ENCODE peak calls at places on chromosomes 3 and 15, in seven cellular contexts. One of them, this sample, is unnamed. For H3K4me1, the result is how much of the 10 kb centered on the place peaks cover.

GRCh38 chr3:137330246-137330645 is 372.5 kb downstream of the IL20RB start:
- DNase-seq in uterus: no peak
- DNase-seq in ovary: no peak
- DNase-seq in body of pancreas: no peak
- DNase-seq in hepatocyte: no peak
- DNase-seq in heart left ventricle: no peak
- DNase-seq in IMR-90: no peak
- DNase-seq in this sample: no peak

GRCh38 chr15:92574161-92574560 is 81.4 kb downstream of the FAM174B start:
- DNase-seq in uterus: no peak
- DNase-seq in ovary: no peak
- DNase-seq in body of pancreas: no peak
- DNase-seq in hepatocyte: no peak
- DNase-seq in heart left ventricle: no peak
- DNase-seq in IMR-90: no peak
- DNase-seq in this sample: no peak

GRCh38 chr3:53754325-53754724 is 91.9 kb downstream of the CHDH start:
- DNase-seq in uterus: no peak
- DNase-seq in ovary: no peak
- DNase-seq in body of pancreas: no peak
- DNase-seq in hepatocyte: no peak
- DNase-seq in heart left ventricle: no peak
- DNase-seq in IMR-90: no peak
- DNase-seq in this sample: no peak

GRCh38 chr3:180855364-180855763 is 57.1 kb upstream of the FXR1 start:
- DNase-seq in uterus: no peak
- DNase-seq in ovary: no peak
- DNase-seq in body of pancreas: no peak
- DNase-seq in hepatocyte: no peak
- DNase-seq in heart left ventricle: no peak
- DNase-seq in IMR-90: no peak
- DNase-seq in this sample: no peak

GRCh38 chr15:76449455-76449854 is 112.9 kb downstream of the ISL2 start:
- DNase-seq in uterus: no peak
- DNase-seq in ovary: no peak
- DNase-seq in body of pancreas: no peak
- DNase-seq in hepatocyte: no peak
- DNase-seq in heart left ventricle: no peak
- DNase-seq in IMR-90: no peak
- DNase-seq in this sample: no peak

GRCh38 chr3:40679289-40679688 is 154.5 kb downstream of the ZNF621 start:
- DNase-seq in uterus: no peak
- DNase-seq in ovary: no peak
- DNase-seq in body of pancreas: no peak
- DNase-seq in hepatocyte: no peak
- DNase-seq in heart left ventricle: no peak
- DNase-seq in IMR-90: no peak
- DNase-seq in this sample: no peak

GRCh38 chr3:129184396-129184656 is 630 bp upstream of the CNBP start:
- DNase-seq in uterus: no peak
- DNase-seq in ovary: no peak
- DNase-seq in body of pancreas: peak
- DNase-seq in hepatocyte: peak
- DNase-seq in heart left ventricle: no peak
- DNase-seq in IMR-90: no peak
- DNase-seq in this sample: peak

GRCh38 chr3:195906865-195907729 is 1.3 kb downstream of the TNK2 start:
- DNase-seq in uterus: no peak
- DNase-seq in ovary: no peak
- DNase-seq in body of pancreas: peak
- DNase-seq in hepatocyte: no peak
- DNase-seq in heart left ventricle: no peak
- DNase-seq in IMR-90: peak
- DNase-seq in this sample: peak

GRCh38 chr3:108333951-108334350 is 37.6 kb downstream of the HHLA2 start:
- DNase-seq in uterus: no peak
- DNase-seq in ovary: no peak
- DNase-seq in body of pancreas: no peak
- DNase-seq in hepatocyte: no peak
- DNase-seq in heart left ventricle: no peak
- DNase-seq in IMR-90: no peak
- DNase-seq in this sample: no peak

GRCh38 chr3:63900459-63900858 is 11.7 kb downstream of the SCAANT1 start:
- DNase-seq in uterus: no peak
- DNase-seq in ovary: no peak
- DNase-seq in body of pancreas: no peak
- DNase-seq in hepatocyte: peak
- DNase-seq in heart left ventricle: no peak
- DNase-seq in IMR-90: no peak
- DNase-seq in this sample: no peak

GRCh38 chr3:169344465-169344864 is 319.0 kb downstream of the MECOM start:
- DNase-seq in uterus: no peak
- DNase-seq in ovary: no peak
- DNase-seq in body of pancreas: no peak
- DNase-seq in hepatocyte: no peak
- DNase-seq in heart left ventricle: no peak
- DNase-seq in IMR-90: peak
- DNase-seq in this sample: no peak

GRCh38 chr15:32029862-32030781 is at the start of gene CHRNA7:
- DNase-seq in uterus: no peak
- DNase-seq in ovary: peak
- DNase-seq in body of pancreas: peak
- DNase-seq in hepatocyte: peak
- DNase-seq in heart left ventricle: peak
- DNase-seq in IMR-90: peak
- DNase-seq in this sample: peak

GRCh38 chr3:12230406-12230805 is 58.5 kb upstream of the PPARG start:
- DNase-seq in uterus: no peak
- DNase-seq in ovary: no peak
- DNase-seq in body of pancreas: no peak
- DNase-seq in hepatocyte: peak
- DNase-seq in heart left ventricle: no peak
- DNase-seq in IMR-90: no peak
- DNase-seq in this sample: no peak

GRCh38 chr3:12235691-12236090 is 53.2 kb upstream of the PPARG start:
- DNase-seq in uterus: no peak
- DNase-seq in ovary: no peak
- DNase-seq in body of pancreas: no peak
- DNase-seq in hepatocyte: no peak
- DNase-seq in heart left ventricle: no peak
- DNase-seq in IMR-90: peak
- DNase-seq in this sample: no peak

GRCh38 chr3:12234906-12235305 is 54.0 kb upstream of the PPARG start:
- DNase-seq in uterus: no peak
- DNase-seq in ovary: no peak
- DNase-seq in body of pancreas: no peak
- DNase-seq in hepatocyte: no peak
- DNase-seq in heart left ventricle: no peak
- DNase-seq in IMR-90: peak
- DNase-seq in this sample: no peak

GRCh38 chr3:12231481-12231880 is 57.4 kb upstream of the PPARG start:
- DNase-seq in uterus: no peak
- DNase-seq in ovary: no peak
- DNase-seq in body of pancreas: no peak
- DNase-seq in hepatocyte: no peak
- DNase-seq in heart left ventricle: no peak
- DNase-seq in IMR-90: peak
- DNase-seq in this sample: no peak

DNA sequence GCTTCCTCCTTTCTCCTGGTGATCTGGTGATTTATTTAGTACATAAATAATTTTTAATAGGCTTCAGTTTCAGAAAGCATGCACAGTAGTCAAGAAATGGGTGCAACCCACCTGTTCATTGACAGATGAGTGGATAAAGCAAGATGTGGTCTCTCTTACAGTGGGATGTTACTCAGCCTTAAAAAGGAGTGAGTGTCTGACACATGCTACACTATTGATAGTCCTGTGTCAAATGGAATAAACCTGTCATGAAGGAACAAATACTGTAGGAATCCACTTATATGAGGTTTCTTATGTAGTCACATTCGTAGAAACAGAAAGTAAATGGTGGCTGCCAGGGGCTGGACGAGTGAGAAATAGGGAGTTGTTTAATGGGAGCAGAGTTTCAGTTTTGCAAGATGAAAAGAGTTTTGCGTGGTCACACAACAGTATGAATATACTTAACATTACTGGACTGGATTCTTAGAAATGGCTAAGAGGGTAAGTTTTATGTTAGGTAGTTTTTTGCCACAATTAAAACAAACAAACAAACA is 56.0 kb upstream of the PPARG start:
- DNase-seq in uterus: no peak
- DNase-seq in ovary: no peak
- DNase-seq in body of pancreas: no peak
- DNase-seq in hepatocyte: no peak
- DNase-seq in heart left ventricle: no peak
- DNase-seq in IMR-90: no peak
- DNase-seq in this sample: no peak
- H3K4me1 ChIP-seq in uterus: under half
- H3K4me1 ChIP-seq in ovary: under half
- H3K4me1 ChIP-seq in body of pancreas: under half
- H3K4me1 ChIP-seq in hepatocyte: under half
- H3K4me1 ChIP-seq in heart left ventricle: under half
- H3K4me1 ChIP-seq in IMR-90: under half
- H3K4me1 ChIP-seq in this sample: under half

GRCh38 chr3:58054652-58055051 is 46.4 kb downstream of the FLNB start:
- DNase-seq in uterus: no peak
- DNase-seq in ovary: no peak
- DNase-seq in body of pancreas: no peak
- DNase-seq in hepatocyte: no peak
- DNase-seq in heart left ventricle: no peak
- DNase-seq in IMR-90: no peak
- DNase-seq in this sample: no peak

GRCh38 chr3:58051196-58051595 is 43.0 kb downstream of the FLNB start:
- DNase-seq in uterus: no peak
- DNase-seq in ovary: peak
- DNase-seq in body of pancreas: peak
- DNase-seq in hepatocyte: peak
- DNase-seq in heart left ventricle: no peak
- DNase-seq in IMR-90: peak
- DNase-seq in this sample: no peak

GRCh38 chr3:58052373-58053273 is 44.4 kb downstream of the FLNB start:
- DNase-seq in uterus: peak
- DNase-seq in ovary: peak
- DNase-seq in body of pancreas: peak
- DNase-seq in hepatocyte: peak
- DNase-seq in heart left ventricle: peak
- DNase-seq in IMR-90: peak
- DNase-seq in this sample: peak

GRCh38 chr3:58058654-58059263 is 50.5 kb downstream of the FLNB start:
- DNase-seq in uterus: no peak
- DNase-seq in ovary: no peak
- DNase-seq in body of pancreas: no peak
- DNase-seq in hepatocyte: no peak
- DNase-seq in heart left ventricle: no peak
- DNase-seq in IMR-90: peak
- DNase-seq in this sample: no peak

DNA sequence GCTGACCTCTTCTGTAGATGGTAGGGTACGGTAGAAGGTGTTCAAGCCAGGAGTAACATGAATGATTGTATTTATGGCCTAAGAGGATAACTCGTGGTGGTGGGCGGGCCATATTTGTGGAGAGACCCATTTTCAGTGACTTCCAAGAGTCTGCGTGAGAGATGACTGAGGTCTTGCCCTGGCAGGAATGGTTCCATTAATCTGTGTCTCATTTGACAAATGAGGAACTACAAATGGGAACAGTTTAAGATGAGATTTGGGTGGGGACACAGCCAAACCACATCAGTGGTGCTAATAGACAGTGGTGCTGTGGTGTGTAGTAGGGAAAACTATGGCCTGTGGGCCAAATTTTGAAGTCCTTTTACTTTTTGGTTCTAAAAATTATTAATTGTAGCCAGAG is 47.1 kb downstream of the FLNB start:
- DNase-seq in uterus: no peak
- DNase-seq in ovary: no peak
- DNase-seq in body of pancreas: no peak
- DNase-seq in hepatocyte: no peak
- DNase-seq in heart left ventricle: no peak
- DNase-seq in IMR-90: no peak
- DNase-seq in this sample: no peak
- H3K27ac ChIP-seq in uterus: peak
- H3K27ac ChIP-seq in ovary: no peak
- H3K27ac ChIP-seq in body of pancreas: peak
- H3K27ac ChIP-seq in hepatocyte: peak
- H3K27ac ChIP-seq in heart left ventricle: no peak
- H3K27ac ChIP-seq in IMR-90: no peak
- H3K27ac ChIP-seq in this sample: no peak

GRCh38 chr15:40789999-40790398 is 16.9 kb upstream of the ZFYVE19 start:
- DNase-seq in uterus: no peak
- DNase-seq in ovary: no peak
- DNase-seq in body of pancreas: no peak
- DNase-seq in hepatocyte: no peak
- DNase-seq in heart left ventricle: no peak
- DNase-seq in IMR-90: no peak
- DNase-seq in this sample: no peak

GRCh38 chr15:40787991-40788390 is 18.2 kb downstream of the C15orf62 start:
- DNase-seq in uterus: no peak
- DNase-seq in ovary: no peak
- DNase-seq in body of pancreas: peak
- DNase-seq in hepatocyte: no peak
- DNase-seq in heart left ventricle: no peak
- DNase-seq in IMR-90: no peak
- DNase-seq in this sample: peak

GRCh38 chr15:40790723-40791122 is 16.2 kb upstream of the ZFYVE19 start:
- DNase-seq in uterus: no peak
- DNase-seq in ovary: no peak
- DNase-seq in body of pancreas: no peak
- DNase-seq in hepatocyte: no peak
- DNase-seq in heart left ventricle: no peak
- DNase-seq in IMR-90: no peak
- DNase-seq in this sample: no peak

GRCh38 chr15:40787344-40787841 is 17.6 kb downstream of the C15orf62 start:
- DNase-seq in uterus: no peak
- DNase-seq in ovary: no peak
- DNase-seq in body of pancreas: peak
- DNase-seq in hepatocyte: peak
- DNase-seq in heart left ventricle: no peak
- DNase-seq in IMR-90: peak
- DNase-seq in this sample: no peak

DNA sequence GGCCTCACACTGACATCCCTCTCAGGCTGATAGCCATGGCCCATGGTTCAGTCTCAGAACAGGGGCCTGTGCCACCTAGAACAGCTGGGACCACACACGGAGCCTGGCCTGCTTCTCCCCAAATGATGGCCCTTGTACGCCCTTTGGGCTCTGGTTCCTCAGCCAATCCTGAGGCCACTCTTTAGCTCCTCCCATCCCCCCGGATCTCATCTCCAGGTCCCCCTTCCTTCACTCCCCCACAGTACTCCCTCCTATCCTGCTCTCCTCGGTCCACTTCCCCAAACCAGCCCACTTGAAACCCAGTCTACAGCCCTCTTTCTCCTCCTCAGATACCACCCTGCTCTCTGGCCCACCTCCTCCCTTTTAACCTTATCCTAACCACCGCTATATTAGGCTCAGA is 17.8 kb upstream of the ZFYVE19 start:
- DNase-seq in uterus: no peak
- DNase-seq in ovary: no peak
- DNase-seq in body of pancreas: no peak
- DNase-seq in hepatocyte: no peak
- DNase-seq in heart left ventricle: no peak
- DNase-seq in IMR-90: no peak
- DNase-seq in this sample: no peak
- H3K4me1 ChIP-seq in uterus: under half
- H3K4me1 ChIP-seq in ovary: under half
- H3K4me1 ChIP-seq in body of pancreas: half or more
- H3K4me1 ChIP-seq in hepatocyte: under half
- H3K4me1 ChIP-seq in heart left ventricle: under half
- H3K4me1 ChIP-seq in IMR-90: under half
- H3K4me1 ChIP-seq in this sample: under half

GRCh38 chr3:162366382-162366781 is 869.8 kb downstream of the OTOL1 start:
- DNase-seq in uterus: no peak
- DNase-seq in ovary: no peak
- DNase-seq in body of pancreas: no peak
- DNase-seq in hepatocyte: no peak
- DNase-seq in heart left ventricle: no peak
- DNase-seq in IMR-90: no peak
- DNase-seq in this sample: no peak
- H3K27ac ChIP-seq in uterus: peak
- H3K27ac ChIP-seq in ovary: no peak
- H3K27ac ChIP-seq in body of pancreas: no peak
- H3K27ac ChIP-seq in hepatocyte: no peak
- H3K27ac ChIP-seq in heart left ventricle: no peak
- H3K27ac ChIP-seq in IMR-90: no peak
- H3K27ac ChIP-seq in this sample: no peak

This sample was measured in psoas muscle.